ENCODE peak calls at places on chromosome 9, in four cellular contexts. L is HepG2, D is GM12878, B is K562. A is an unnamed sample.

GRCh38 chr9:101400120-101400519 is 1.5 kb downstream of the ZNF189 start:
- DNase-seq in D (no peak), L (no peak), B (peak; percentile 11), A (no peak)

GRCh38 chr9:96158909-96159575 is 142.9 kb downstream of the HSD17B3 start:
- DNase-seq in D (no peak), B (no peak), L (no peak), A (no peak)

GRCh38 chr9:79572032-79572890 is 496 bp downstream of the TLE4 start:
- DNase-seq in L (no peak), D (no peak), B (peak; percentile 6), A (peak; percentile 78)

GRCh38 chr9:137459147-137459600 is at the start of gene NSMF:
- DNase-seq in L (peak; percentile 77), D (no peak), B (peak; percentile 100), A (peak; percentile 100)

GRCh38 chr9:128818839-128819715 is 777 bp downstream of the ENDOG start:
- DNase-seq in L (no peak), B (peak; percentile 48), D (no peak), A (no peak)

GRCh38 chr9:109247228-109247627 is 73.6 kb downstream of the EPB41L4B start:
- DNase-seq in D (no peak), L (no peak), B (no peak), A (no peak)

GRCh38 chr9:106860731-106861584 is 2.0 kb upstream of the ZNF462 start:
- DNase-seq in L (no peak), B (no peak), D (no peak), A (peak; percentile 8)

GRCh38 chr9:72396247-72397091 is 31.5 kb upstream of the ZFAND5 start:
- DNase-seq in D (no peak), B (no peak), L (peak; percentile 54), A (no peak)

GRCh38 chr9:131404581-131404980 is 10.7 kb downstream of the PRRC2B start:
- DNase-seq in D (no peak), B (peak; percentile 26), L (no peak), A (no peak)

GRCh38 chr9:36893148-36893547 is 140.9 kb downstream of the PAX5 start:
- DNase-seq in D (no peak), L (no peak), B (no peak), A (no peak)

GRCh38 chr9:89903076-89903475 is 298.3 kb downstream of the GADD45G start:
- DNase-seq in B (no peak), D (no peak), L (no peak), A (no peak)

GRCh38 chr9:134011401-134011800 is 13.9 kb upstream of the BRD3OS start:
- DNase-seq in B (no peak), D (no peak), L (no peak), A (no peak)

GRCh38 chr9:38067611-38067891 is 1.5 kb downstream of the SHB start:
- DNase-seq in B (no peak), L (no peak), D (no peak), A (no peak)

GRCh38 chr9:129351642-129352151 is 173.6 kb upstream of the IER5L start:
- DNase-seq in B (no peak), D (no peak), L (no peak), A (no peak)

GRCh38 chr9:93203713-93204469 is 20.0 kb downstream of the WNK2 start:
- DNase-seq in D (no peak), L (no peak), B (no peak), A (no peak)

GRCh38 chr9:89542461-89543021 is 44.6 kb upstream of the SEMA4D start:
- DNase-seq in B (no peak), D (no peak), L (no peak), A (no peak)

GRCh38 chr9:71459082-71459481 is 309.2 kb downstream of the CEMIP2 start:
- DNase-seq in D (no peak), B (no peak), L (no peak), A (no peak)

GRCh38 chr9:79302002-79302401 is 269.8 kb upstream of the TLE4 start:
- DNase-seq in L (no peak), D (no peak), B (no peak), A (no peak)

GRCh38 chr9:132828201-132828770 is 49.8 kb downstream of the AK8 start:
- DNase-seq in D (no peak), B (no peak), L (no peak), A (no peak)

GRCh38 chr9:123997665-123998277 is 13.8 kb upstream of the LHX2 start:
- DNase-seq in B (no peak), D (peak; percentile 81), L (no peak), A (no peak)

GRCh38 chr9:123999668-124000067 is 11.9 kb upstream of the LHX2 start:
- DNase-seq in L (no peak), B (no peak), D (no peak), A (peak; percentile 42)

GRCh38 chr9:123998970-123999621 is 12.5 kb upstream of the LHX2 start:
- DNase-seq in L (no peak), B (no peak), D (no peak), A (peak; percentile 27)

GRCh38 chr9:123998278-123998925 is 13.2 kb upstream of the LHX2 start:
- DNase-seq in D (no peak), L (no peak), B (no peak), A (no peak)

DNA sequence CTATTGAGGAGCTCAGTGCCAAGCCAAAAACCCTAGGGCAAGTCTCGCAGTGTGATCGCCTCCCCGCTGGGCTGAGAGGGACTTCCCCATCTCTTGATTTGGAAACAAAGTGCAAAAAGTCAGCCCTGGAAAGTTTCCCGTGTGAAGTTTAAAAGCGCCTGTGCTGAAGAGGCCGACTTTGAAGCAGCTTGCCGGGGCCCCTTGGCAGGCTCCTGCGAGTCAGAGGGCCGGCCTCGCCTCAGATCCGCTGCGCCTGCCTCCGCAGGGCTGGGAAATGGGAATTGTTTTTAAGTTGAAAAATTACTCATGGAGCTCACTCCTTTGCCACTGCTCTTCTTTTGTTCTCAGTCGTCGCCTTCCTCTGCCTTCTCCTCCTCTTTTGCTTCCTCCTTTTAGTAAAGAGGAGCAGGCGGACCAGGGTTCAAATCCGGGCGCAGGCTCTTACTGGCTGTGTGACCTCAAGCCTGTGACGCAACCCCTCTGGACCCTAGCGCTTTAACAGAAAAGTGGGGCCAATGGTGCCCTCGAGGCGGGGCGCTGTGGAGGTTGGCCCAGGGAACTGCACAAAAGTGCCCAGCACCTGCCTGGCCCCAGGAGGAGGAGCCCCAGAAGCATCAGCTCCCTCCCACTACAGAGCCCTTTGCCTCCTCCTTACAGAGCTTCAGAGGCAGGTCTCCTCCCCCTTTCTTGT is 14.7 kb upstream of the LHX2 start:
- DNase-seq in L (no peak), B (no peak), D (no peak), A (no peak)
- TF ChIP-seq FOXK2 in L (no peak), B (no peak), D (no peak), A (no peak)

GRCh38 chr9:27384262-27385014 is 87.5 kb upstream of the EQTN start:
- DNase-seq in L (no peak), B (no peak), D (no peak), A (no peak)

GRCh38 chr9:27387722-27388121 is 90.8 kb upstream of the EQTN start:
- DNase-seq in D (no peak), L (no peak), B (no peak), A (no peak)

GRCh38 chr9:27386759-27387158 is 89.8 kb upstream of the EQTN start:
- DNase-seq in L (no peak), D (no peak), B (no peak), A (no peak)

GRCh38 chr9:27383524-27383923 is 86.6 kb upstream of the EQTN start:
- DNase-seq in L (no peak), B (no peak), D (no peak), A (no peak)

GRCh38 chr9:27385606-27386005 is 88.7 kb upstream of the EQTN start:
- DNase-seq in B (no peak), L (no peak), D (no peak), A (no peak)
- TF ChIP-seq FOXK2 in B (no peak), L (no peak), D (no peak), A (no peak)

DNA sequence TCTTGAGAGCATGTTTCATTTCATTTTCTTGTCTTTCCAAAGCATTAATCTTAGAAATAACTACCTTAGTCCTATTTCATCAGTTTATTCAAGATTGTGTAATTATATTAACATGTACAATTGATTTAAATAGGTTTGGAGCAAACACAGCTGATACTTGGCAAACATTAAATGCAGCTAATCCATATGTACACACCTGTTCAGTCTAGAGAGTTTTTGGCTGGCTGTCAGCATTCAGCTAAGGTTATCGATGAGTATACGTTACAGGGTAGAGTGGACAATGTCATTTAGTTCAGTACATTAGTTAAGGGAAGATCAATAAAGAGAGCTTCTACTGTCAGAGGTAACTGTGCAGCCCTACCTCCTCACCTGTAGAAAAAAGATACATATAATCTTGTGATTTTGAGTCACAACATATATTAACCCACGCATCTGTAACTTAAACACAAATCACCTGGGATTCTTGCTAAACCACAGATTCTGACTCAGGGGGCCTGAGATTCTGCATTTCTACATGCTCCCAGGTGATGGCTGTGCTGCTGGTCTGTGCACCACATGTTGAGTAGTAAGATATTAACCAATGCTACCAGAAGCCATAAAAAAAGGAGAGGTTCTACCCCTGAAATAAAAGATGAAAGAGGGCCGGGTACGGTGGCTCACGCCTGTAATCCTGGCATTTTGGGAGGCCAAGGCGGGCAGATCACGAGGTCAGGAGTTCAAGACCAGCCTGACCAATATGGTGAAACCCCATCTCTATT is 34.1 kb upstream of the PCA3 start:
- DNase-seq in L (peak; percentile 4), B (no peak), D (no peak), A (no peak)
- TF ChIP-seq FOXK2 in L (no peak), B (no peak), D (no peak), A (no peak)

DNA sequence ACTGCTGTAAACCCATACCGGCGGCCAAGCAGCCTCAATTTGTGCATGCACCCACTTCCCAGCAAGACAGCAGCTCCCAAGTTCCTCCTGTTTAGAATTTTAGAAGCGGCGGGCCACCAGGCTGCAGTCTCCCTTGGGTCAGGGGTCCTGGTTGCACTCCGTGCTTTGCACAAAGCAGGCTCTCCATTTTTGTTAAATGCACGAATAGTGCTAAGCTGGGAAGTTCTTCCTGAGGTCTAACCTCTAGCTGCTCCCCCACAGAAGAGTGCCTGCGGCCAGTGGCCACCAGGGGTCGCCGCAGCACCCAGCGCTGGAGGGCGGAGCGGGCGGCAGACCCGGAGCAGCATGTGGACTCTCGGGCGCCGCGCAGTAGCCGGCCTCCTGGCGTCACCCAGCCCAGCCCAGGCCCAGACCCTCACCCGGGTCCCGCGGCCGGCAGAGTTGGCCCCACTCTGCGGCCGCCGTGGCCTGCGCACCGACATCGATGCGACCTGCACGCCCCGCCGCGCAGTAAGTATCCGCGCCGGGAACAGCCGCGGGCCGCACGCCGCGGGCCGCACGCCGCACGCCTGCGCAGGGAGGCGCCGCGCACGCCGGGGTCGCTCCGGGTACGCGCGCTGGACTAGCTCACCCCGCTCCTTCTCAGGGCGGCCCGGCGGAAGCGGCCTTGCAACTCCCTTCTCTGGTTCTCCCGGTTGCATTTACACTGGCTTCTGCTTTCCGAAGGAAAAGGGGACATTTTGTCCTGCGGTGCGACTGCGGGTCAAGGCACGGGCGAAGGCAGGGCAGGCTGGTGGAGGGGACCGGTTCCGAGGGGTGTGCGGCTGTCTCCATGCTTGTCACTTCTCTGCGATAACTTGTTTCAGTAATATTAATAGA is at the start of gene FXN:
- DNase-seq in B (peak; percentile 84), L (peak; percentile 61), D (peak; percentile 38), A (peak; percentile 90)
- TF ChIP-seq FOXK2 in B (no peak), L (no peak), D (no peak), A (no peak)